ENCODE peak calls at places on chromosomes 11 and 22, in six cellular contexts. O, K, V, X, C and E are unnamed samples.

GRCh38 chr22:27918351-27919221 is 470 bp downstream of the PITPNB start:
- DNase-seq in O (peak), K (peak), V (peak), X (peak), C (peak), E (peak)

GRCh38 chr22:20807315-20807752 is 33.4 kb downstream of the SERPIND1 start:
- DNase-seq in O (no peak), K (no peak), V (no peak), X (peak), C (peak), E (no peak)

GRCh38 chr11:29934115-29934638 is 82.7 kb downstream of the KCNA4 start:
- DNase-seq in O (no peak), K (no peak), V (no peak), X (no peak), C (no peak), E (no peak)

GRCh38 chr11:95925011-95925410 is 1.1 kb upstream of the MTMR2 start:
- DNase-seq in O (peak), K (no peak), V (no peak), X (peak), C (no peak), E (peak)

GRCh38 chr11:15127341-15127740 is 12.6 kb downstream of the INSC start:
- DNase-seq in O (no peak), K (no peak), V (no peak), X (no peak), C (no peak), E (no peak)

GRCh38 chr22:49970528-49971231 is 10.1 kb downstream of the PIM3 start:
- DNase-seq in O (peak), K (peak), V (peak), X (peak), C (peak), E (peak)

GRCh38 chr11:62732830-62733229 is 4.5 kb downstream of the TTC9C start:
- DNase-seq in O (no peak), K (peak), V (no peak), X (peak), C (peak), E (peak)

GRCh38 chr11:6269994-6270393 is 10.4 kb downstream of the CCKBR start:
- DNase-seq in O (peak), K (no peak), V (no peak), X (no peak), C (no peak), E (no peak)

GRCh38 chr11:798093-798713 is at the start of gene SLC25A22:
- DNase-seq in O (peak), K (peak), V (peak), X (peak), C (peak), E (peak)

GRCh38 chr11:47189100-47189834 is 3.0 kb upstream of the PACSIN3 start:
- DNase-seq in O (no peak), K (no peak), V (no peak), X (no peak), C (no peak), E (peak)

GRCh38 chr11:126007263-126007662 is 55.4 kb downstream of the CDON start:
- DNase-seq in O (no peak), K (no peak), V (no peak), X (no peak), C (no peak), E (peak)

GRCh38 chr11:103202048-103202651 is 92.9 kb downstream of the DYNC2H1 start:
- DNase-seq in O (peak), K (no peak), V (no peak), X (peak), C (peak), E (peak)

GRCh38 chr11:105109855-105110750 is 29.5 kb downstream of the CARD18 start:
- DNase-seq in O (no peak), K (no peak), V (no peak), X (no peak), C (no peak), E (peak)

GRCh38 chr22:26239561-26239960 is 70.3 kb downstream of the SEZ6L start:
- DNase-seq in O (no peak), K (no peak), V (no peak), X (no peak), C (no peak), E (no peak)

GRCh38 chr11:69321877-69322350 is 28.0 kb downstream of the MYEOV start:
- DNase-seq in O (no peak), K (no peak), V (no peak), X (no peak), C (no peak), E (peak)

GRCh38 chr11:114284021-114284420 is 12.2 kb upstream of the NNMT start:
- DNase-seq in O (no peak), K (no peak), V (no peak), X (no peak), C (no peak), E (no peak)

GRCh38 chr11:2114430-2115241 is 24.6 kb downstream of the IGF2 start:
- DNase-seq in O (no peak), K (no peak), V (no peak), X (peak), C (no peak), E (no peak)

GRCh38 chr22:43228330-43228729 is 41.4 kb upstream of the TTLL12 start:
- DNase-seq in O (peak), K (no peak), V (peak), X (peak), C (no peak), E (peak)

GRCh38 chr11:2912498-2912897 is 16.7 kb downstream of the PHLDA2 start:
- DNase-seq in O (no peak), K (no peak), V (no peak), X (peak), C (no peak), E (peak)